ENCODE peak calls at places on chromosomes 3 and 15, in four cellular contexts. M, Z, S and Q are unnamed samples.

GRCh38 chr3:43390255-43390588 is 103.9 kb downstream of the SNRK start:
- DNase-seq in M (no peak), Z (no peak), S (no peak), Q (no peak)

GRCh38 chr3:194328080-194328571 is 23.0 kb downstream of the CPN2 start:
- DNase-seq in Z (peak), S (no peak), M (no peak), Q (no peak)

GRCh38 chr3:46713898-46714552 is 3.6 kb downstream of the PRSS50 start:
- DNase-seq in S (peak), M (no peak), Z (no peak), Q (peak)

GRCh38 chr15:51281368-51281967 is 56.9 kb downstream of the CYP19A1 start:
- DNase-seq in M (peak), Z (peak), S (peak), Q (no peak)

GRCh38 chr15:23447107-23447500 is at the start of gene GOLGA6L2:
- DNase-seq in M (no peak), S (no peak), Z (no peak), Q (no peak)

GRCh38 chr15:73624530-73624929 is 8.7 kb downstream of the NPTN start:
- DNase-seq in M (no peak), Z (no peak), S (no peak), Q (no peak)

GRCh38 chr3:44501971-44502370 is 24.5 kb upstream of the ZNF445 start:
- DNase-seq in M (no peak), Z (no peak), S (no peak), Q (no peak)

GRCh38 chr3:187130346-187131066 is 8.8 kb downstream of the RPL39L start:
- DNase-seq in M (no peak), Z (no peak), S (no peak), Q (no peak)

GRCh38 chr3:13277130-13277783 is 142.9 kb downstream of the NUP210 start:
- DNase-seq in M (no peak), S (no peak), Z (no peak), Q (no peak)

GRCh38 chr3:167241048-167241845 is 138.8 kb downstream of the ZBBX start:
- DNase-seq in S (no peak), M (no peak), Z (no peak), Q (no peak)

GRCh38 chr15:39127925-39128617 is 452.8 kb upstream of the THBS1 start:
- DNase-seq in S (no peak), M (no peak), Z (peak), Q (no peak)

GRCh38 chr3:46112296-46112695 is 85.0 kb upstream of the XCR1 start:
- DNase-seq in M (no peak), Z (no peak), S (no peak), Q (no peak)

GRCh38 chr3:191627064-191627463 is 166.1 kb downstream of the PYDC2 start:
- DNase-seq in S (no peak), M (no peak), Z (no peak), Q (no peak)

GRCh38 chr15:67077641-67078215 is 12.3 kb downstream of the SMAD3 start:
- DNase-seq in S (no peak), Z (no peak), M (no peak), Q (peak)

GRCh38 chr3:143928541-143929255 is 42.9 kb upstream of the DIPK2A start:
- DNase-seq in S (no peak), Z (no peak), M (no peak), Q (no peak)

GRCh38 chr3:7205535-7206331 is 344.8 kb downstream of the GRM7 start:
- DNase-seq in S (no peak), Z (no peak), M (no peak), Q (no peak)

GRCh38 chr3:190192087-190192486 is 71.4 kb upstream of the P3H2 start:
- DNase-seq in M (no peak), Z (no peak), S (no peak), Q (no peak)

GRCh38 chr3:194952882-194953281 is 267.2 kb downstream of the FAM43A start:
- DNase-seq in S (no peak), Z (no peak), M (no peak), Q (no peak)

GRCh38 chr3:128701342-128702212 is 24.4 kb upstream of the RAB7A start:
- DNase-seq in M (no peak), Z (no peak), S (no peak), Q (no peak)

GRCh38 chr3:49813497-49814174 is at the start of gene UBA7:
- DNase-seq in Z (no peak), S (peak), M (no peak), Q (peak)

GRCh38 chr15:79329186-79329611 is 18.3 kb downstream of the TMED3 start:
- DNase-seq in Z (no peak), M (no peak), S (no peak), Q (no peak)

GRCh38 chr3:188316021-188316722 is 162.2 kb downstream of the LPP start:
- DNase-seq in M (no peak), S (no peak), Z (no peak), Q (no peak)

GRCh38 chr3:184218814-184219213 is 10.6 kb upstream of the VWA5B2 start:
- DNase-seq in M (no peak), S (no peak), Z (no peak), Q (no peak)

GRCh38 chr15:53658827-53659226 is 100.6 kb downstream of the WDR72 start:
- DNase-seq in M (no peak), Z (no peak), S (no peak), Q (no peak)

GRCh38 chr3:42192334-42193200 is 73.4 kb downstream of the CCK start:
- DNase-seq in S (no peak), Z (no peak), M (no peak), Q (no peak)

GRCh38 chr15:64620991-64621495 is 154.3 kb downstream of the RBPMS2 start:
- DNase-seq in Z (no peak), S (no peak), M (no peak), Q (no peak)

GRCh38 chr15:39584662-39585393 is 3.9 kb downstream of the THBS1 start:
- DNase-seq in Z (no peak), M (no peak), S (no peak), Q (no peak)

GRCh38 chr3:42914771-42915515 is 9.0 kb downstream of the ZNF662 start:
- DNase-seq in M (no peak), Z (no peak), S (no peak), Q (no peak)

GRCh38 chr15:70956196-70956595 is 63.6 kb downstream of the LRRC49 start:
- DNase-seq in M (no peak), S (no peak), Z (no peak), Q (no peak)

GRCh38 chr3:13715961-13716360 is 163.9 kb downstream of the WNT7A start:
- DNase-seq in M (no peak), Z (no peak), S (peak), Q (no peak)

GRCh38 chr3:175255698-175256097 is 396.6 kb downstream of the NAALADL2 start:
- DNase-seq in M (no peak), S (no peak), Z (no peak), Q (no peak)

DNA sequence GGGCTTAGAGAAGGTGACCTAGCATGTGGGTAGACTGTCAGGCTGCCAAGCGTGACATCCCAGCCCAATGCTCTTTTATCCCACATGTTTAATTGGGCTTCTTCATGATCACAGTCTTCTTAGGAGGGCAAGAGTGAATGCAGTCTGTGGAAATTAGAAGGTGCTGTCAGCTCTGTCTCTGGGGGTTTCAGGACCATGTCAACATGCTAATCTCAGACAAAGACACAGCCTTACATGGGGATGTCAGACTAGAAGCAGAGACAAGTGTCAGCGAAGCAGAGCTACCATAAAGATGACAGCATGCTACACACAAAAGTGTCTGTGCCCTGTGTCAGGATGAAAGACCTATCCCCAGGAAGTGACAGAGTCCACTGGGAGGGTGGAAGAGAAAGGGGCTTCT is 120.1 kb upstream of the SLC25A36 start:
- DNase-seq in S (no peak), M (no peak), Z (no peak), Q (no peak)
- TF ChIP-seq EP300 in S (no peak), M (no peak), Z (no peak), Q (no peak)

GRCh38 chr3:126456211-126456610 is 19.5 kb downstream of the ZXDC start:
- DNase-seq in M (no peak), Z (no peak), S (no peak), Q (no peak)
- H3K27ac ChIP-seq in M (no peak), Z (no peak), S (no peak), Q (no peak)

GRCh38 chr15:31444844-31445243 is 118.2 kb downstream of the KLF13 start:
- DNase-seq in Z (no peak), M (no peak), S (no peak), Q (no peak)
- TF ChIP-seq EP300 in Z (no peak), M (no peak), S (no peak), Q (no peak)

DNA sequence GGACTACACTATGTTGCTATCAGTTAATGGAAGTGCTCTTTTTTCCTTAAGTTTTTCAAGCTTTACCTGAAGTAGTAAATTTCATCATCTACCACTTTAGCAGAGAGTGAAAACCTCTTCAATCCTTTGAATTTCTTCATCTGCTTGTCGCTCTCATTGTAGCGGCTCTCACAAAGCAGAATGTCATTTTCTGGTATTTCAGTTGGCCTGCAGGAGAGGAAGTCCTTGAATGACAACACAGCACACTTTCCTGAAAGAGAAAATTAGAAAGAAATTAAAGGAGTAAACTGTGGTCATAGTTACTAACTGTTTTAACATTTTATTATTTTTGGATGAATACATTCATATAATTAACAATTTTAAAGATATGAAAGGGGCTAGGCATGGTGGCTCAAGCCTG is 27.6 kb downstream of the UQCC5 start:
- DNase-seq in S (no peak), M (no peak), Z (no peak), Q (peak)
- H3K27ac ChIP-seq in S (no peak), M (no peak), Z (no peak), Q (peak)